ENCODE peak calls at places on chromosomes 5 and 9, in four cellular contexts. One of them, this sample, is unnamed.

GRCh38 chr5:67363963-67364362 is 167.4 kb upstream of the CD180 start:
- DNase-seq in iPS DF 6.9: no peak
- DNase-seq in cardiac muscle cell: no peak
- DNase-seq in right cardiac atrium: no peak
- DNase-seq in this sample: no peak

GRCh38 chr5:73895471-73895870 is 269.5 kb downstream of the ARHGEF28 start:
- DNase-seq in iPS DF 6.9: no peak
- DNase-seq in cardiac muscle cell: no peak
- DNase-seq in right cardiac atrium: no peak
- DNase-seq in this sample: no peak

GRCh38 chr5:77882670-77883257 is 106.6 kb upstream of the TBCA start:
- DNase-seq in iPS DF 6.9: no peak
- DNase-seq in cardiac muscle cell: no peak
- DNase-seq in right cardiac atrium: no peak
- DNase-seq in this sample: no peak

GRCh38 chr9:32404856-32405255 is 20.4 kb downstream of the ACO1 start:
- DNase-seq in iPS DF 6.9: no peak
- DNase-seq in cardiac muscle cell: no peak
- DNase-seq in right cardiac atrium: no peak
- DNase-seq in this sample: no peak

GRCh38 chr5:74954919-74955318 is 88.7 kb upstream of the FAM169A start:
- DNase-seq in iPS DF 6.9: no peak
- DNase-seq in cardiac muscle cell: no peak
- DNase-seq in right cardiac atrium: no peak
- DNase-seq in this sample: no peak

GRCh38 chr9:79559501-79560181 is 12.1 kb upstream of the TLE4 start:
- DNase-seq in iPS DF 6.9: no peak
- DNase-seq in cardiac muscle cell: no peak
- DNase-seq in right cardiac atrium: no peak
- DNase-seq in this sample: no peak

GRCh38 chr5:42522783-42523182 is 99.5 kb downstream of the GHR start:
- DNase-seq in iPS DF 6.9: no peak
- DNase-seq in cardiac muscle cell: no peak
- DNase-seq in right cardiac atrium: no peak
- DNase-seq in this sample: no peak

GRCh38 chr5:143495823-143496275 is 92.4 kb upstream of the NR3C1 start:
- DNase-seq in iPS DF 6.9: no peak
- DNase-seq in cardiac muscle cell: no peak
- DNase-seq in right cardiac atrium: no peak
- DNase-seq in this sample: no peak

DNA sequence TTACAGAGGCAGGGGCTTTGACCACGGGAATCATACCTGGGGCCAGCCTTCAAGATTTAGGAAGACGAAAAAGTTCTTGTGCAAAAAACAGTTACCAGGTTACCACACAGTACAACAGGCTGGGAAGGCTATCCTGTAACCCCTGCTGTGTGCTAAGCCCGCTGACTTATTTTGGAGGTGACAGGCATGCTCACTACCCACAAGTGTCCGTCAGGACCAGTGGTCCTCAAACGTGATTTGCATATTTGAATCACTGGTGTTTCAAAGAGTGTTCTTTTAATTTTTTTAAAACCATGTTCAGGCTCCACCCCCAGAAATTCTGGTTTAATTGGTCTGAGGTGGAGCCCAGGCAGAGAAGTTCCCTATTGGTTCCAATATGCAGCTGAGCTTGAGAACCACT is 146.6 kb downstream of the TTLL11 start:
- DNase-seq in iPS DF 6.9: no peak
- DNase-seq in cardiac muscle cell: no peak
- DNase-seq in right cardiac atrium: no peak
- DNase-seq in this sample: no peak
- H3K4me1 ChIP-seq in iPS DF 6.9: no peaks in the 10 kb centered on the region
- H3K4me1 ChIP-seq in cardiac muscle cell: no peaks in the 10 kb centered on the region
- H3K4me1 ChIP-seq in right cardiac atrium: no peaks in the 10 kb centered on the region
- H3K4me1 ChIP-seq in this sample: no peaks in the 10 kb centered on the region

DNA sequence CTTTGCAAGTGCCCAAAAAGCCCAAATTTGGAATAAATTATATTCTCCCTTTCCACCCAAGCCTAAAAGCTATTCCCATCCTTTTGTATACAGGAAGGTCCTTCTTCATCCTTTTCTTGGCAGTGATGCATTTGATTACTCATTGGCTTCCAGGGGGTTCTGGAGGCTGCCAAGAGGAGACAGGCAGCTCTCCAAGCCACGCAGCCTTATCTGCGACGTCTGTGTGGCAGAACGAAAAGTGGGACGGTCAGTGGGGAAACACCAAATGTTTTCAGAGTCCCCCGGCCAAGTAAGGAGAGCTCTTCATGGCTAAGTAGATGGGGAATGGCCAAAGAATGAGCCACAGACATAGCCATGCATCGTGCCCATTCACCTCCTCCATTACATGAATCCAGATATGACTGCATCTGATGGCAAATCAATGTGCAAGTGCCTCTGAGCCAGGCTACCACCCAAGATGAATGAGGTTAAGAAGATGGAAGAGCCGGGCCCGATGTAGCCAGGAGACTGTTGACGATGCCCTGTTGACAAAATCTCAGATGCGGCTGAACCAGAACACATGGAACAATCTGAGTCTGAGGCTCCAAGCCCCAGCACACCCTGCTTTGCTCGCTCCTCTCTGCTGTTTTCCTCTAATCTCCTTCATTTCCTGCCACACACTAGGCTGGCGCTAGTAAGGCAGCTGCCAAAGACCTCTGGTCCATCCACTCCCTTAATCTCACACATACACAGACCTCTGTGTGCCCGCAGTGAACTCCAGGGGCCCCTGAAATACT is 12.0 kb downstream of the ADAM19 start:
- DNase-seq in iPS DF 6.9: no peak
- DNase-seq in cardiac muscle cell: no peak
- DNase-seq in right cardiac atrium: peak; percentile 78
- DNase-seq in this sample: no peak
- H3K4me1 ChIP-seq in iPS DF 6.9: peaks cover 1% of the 10 kb centered on the region
- H3K4me1 ChIP-seq in cardiac muscle cell: peaks cover 32% of the 10 kb centered on the region
- H3K4me1 ChIP-seq in right cardiac atrium: peaks cover 23% of the 10 kb centered on the region
- H3K4me1 ChIP-seq in this sample: no peaks in the 10 kb centered on the region

GRCh38 chr9:33851301-33851700 is 34.3 kb downstream of the UBE2R2 start:
- DNase-seq in iPS DF 6.9: no peak
- DNase-seq in cardiac muscle cell: no peak
- DNase-seq in right cardiac atrium: no peak
- DNase-seq in this sample: no peak
- H3K4me1 ChIP-seq in iPS DF 6.9: no peaks in the 10 kb centered on the region
- H3K4me1 ChIP-seq in cardiac muscle cell: peaks cover 6% of the 10 kb centered on the region
- H3K4me1 ChIP-seq in right cardiac atrium: peaks cover 9% of the 10 kb centered on the region
- H3K4me1 ChIP-seq in this sample: peaks cover 7% of the 10 kb centered on the region

GRCh38 chr5:159198063-159199036 is 11.0 kb downstream of the RNF145 start:
- DNase-seq in iPS DF 6.9: no peak
- DNase-seq in cardiac muscle cell: no peak
- DNase-seq in right cardiac atrium: no peak
- DNase-seq in this sample: no peak

GRCh38 chr5:159202151-159202550 is 7.2 kb downstream of the RNF145 start:
- DNase-seq in iPS DF 6.9: no peak
- DNase-seq in cardiac muscle cell: no peak
- DNase-seq in right cardiac atrium: no peak
- DNase-seq in this sample: no peak

GRCh38 chr5:159195775-159196174 is 13.6 kb downstream of the RNF145 start:
- DNase-seq in iPS DF 6.9: no peak
- DNase-seq in cardiac muscle cell: no peak
- DNase-seq in right cardiac atrium: no peak
- DNase-seq in this sample: no peak

GRCh38 chr5:159199780-159200179 is 9.6 kb downstream of the RNF145 start:
- DNase-seq in iPS DF 6.9: no peak
- DNase-seq in cardiac muscle cell: no peak
- DNase-seq in right cardiac atrium: no peak
- DNase-seq in this sample: no peak

GRCh38 chr5:159199225-159199624 is 10.1 kb downstream of the RNF145 start:
- DNase-seq in iPS DF 6.9: no peak
- DNase-seq in cardiac muscle cell: no peak
- DNase-seq in right cardiac atrium: no peak
- DNase-seq in this sample: no peak
- H3K4me1 ChIP-seq in iPS DF 6.9: no peaks in the 10 kb centered on the region
- H3K4me1 ChIP-seq in cardiac muscle cell: peaks cover 10% of the 10 kb centered on the region
- H3K4me1 ChIP-seq in right cardiac atrium: peaks cover 1% of the 10 kb centered on the region
- H3K4me1 ChIP-seq in this sample: peaks cover 30% of the 10 kb centered on the region

DNA sequence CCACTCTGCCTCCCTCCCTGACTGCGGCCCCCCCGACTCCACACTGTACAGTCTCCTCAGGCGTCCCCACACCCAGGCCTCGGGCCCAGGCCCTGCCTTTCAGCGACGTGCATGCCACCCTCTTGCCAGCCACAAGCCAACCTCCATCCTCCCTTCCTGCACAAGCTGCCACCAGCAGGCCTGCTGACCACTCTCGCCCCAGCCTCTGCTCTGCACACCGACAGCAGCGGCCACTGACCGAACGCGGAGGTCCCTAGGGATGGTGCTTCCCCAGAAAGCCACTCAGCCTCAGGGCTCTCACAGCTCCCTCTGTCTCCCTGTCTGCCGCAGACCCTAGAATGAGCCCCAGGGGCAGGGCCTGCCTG is 18.6 kb downstream of the LMAN2 start:
- DNase-seq in iPS DF 6.9: no peak
- DNase-seq in cardiac muscle cell: no peak
- DNase-seq in right cardiac atrium: no peak
- DNase-seq in this sample: no peak
- H3K4me1 ChIP-seq in iPS DF 6.9: peaks cover 3% of the 10 kb centered on the region
- H3K4me1 ChIP-seq in cardiac muscle cell: no peaks in the 10 kb centered on the region
- H3K4me1 ChIP-seq in right cardiac atrium: no peaks in the 10 kb centered on the region
- H3K4me1 ChIP-seq in this sample: no peaks in the 10 kb centered on the region

GRCh38 chr9:110443878-110444245 is 106.2 kb upstream of the TXNDC8 start:
- DNase-seq in iPS DF 6.9: no peak
- DNase-seq in cardiac muscle cell: no peak
- DNase-seq in right cardiac atrium: no peak
- DNase-seq in this sample: no peak
- H3K4me1 ChIP-seq in iPS DF 6.9: no peaks in the 10 kb centered on the region
- H3K4me1 ChIP-seq in cardiac muscle cell: no peaks in the 10 kb centered on the region
- H3K4me1 ChIP-seq in right cardiac atrium: no peaks in the 10 kb centered on the region
- H3K4me1 ChIP-seq in this sample: no peaks in the 10 kb centered on the region

GRCh38 chr9:110284211-110284849 is 28.0 kb upstream of the TXN start:
- DNase-seq in iPS DF 6.9: no peak
- DNase-seq in cardiac muscle cell: no peak
- DNase-seq in right cardiac atrium: no peak
- DNase-seq in this sample: no peak

GRCh38 chr9:110293246-110293645 is 36.9 kb upstream of the TXN start:
- DNase-seq in iPS DF 6.9: no peak
- DNase-seq in cardiac muscle cell: no peak
- DNase-seq in right cardiac atrium: no peak
- DNase-seq in this sample: no peak

GRCh38 chr9:110287289-110287680 is 31.0 kb upstream of the TXN start:
- DNase-seq in iPS DF 6.9: no peak
- DNase-seq in cardiac muscle cell: no peak
- DNase-seq in right cardiac atrium: no peak
- DNase-seq in this sample: no peak

GRCh38 chr9:110291921-110292575 is 35.7 kb upstream of the TXN start:
- DNase-seq in iPS DF 6.9: no peak
- DNase-seq in cardiac muscle cell: no peak
- DNase-seq in right cardiac atrium: no peak
- DNase-seq in this sample: no peak

DNA sequence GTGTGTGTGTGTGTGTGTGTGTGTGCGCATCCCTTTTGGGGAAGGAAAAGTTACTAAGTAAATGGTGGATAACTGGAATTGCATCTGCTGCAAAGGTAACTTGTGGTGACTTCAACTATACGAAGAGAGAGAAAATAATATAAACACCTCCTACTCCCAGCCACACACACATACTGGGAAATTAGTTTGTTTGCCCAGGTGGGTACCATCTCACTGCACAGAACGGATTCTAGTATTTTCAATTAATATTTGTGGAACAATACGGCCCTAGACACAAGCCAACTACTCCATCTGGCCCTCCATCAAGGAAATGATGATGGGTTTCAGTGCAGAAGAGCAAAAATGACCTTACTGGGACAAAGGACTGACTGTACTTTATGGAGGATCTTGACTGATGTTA is 32.2 kb upstream of the TXN start:
- DNase-seq in iPS DF 6.9: no peak
- DNase-seq in cardiac muscle cell: no peak
- DNase-seq in right cardiac atrium: no peak
- DNase-seq in this sample: no peak
- H3K4me1 ChIP-seq in iPS DF 6.9: peaks cover 2% of the 10 kb centered on the region
- H3K4me1 ChIP-seq in cardiac muscle cell: no peaks in the 10 kb centered on the region
- H3K4me1 ChIP-seq in right cardiac atrium: no peaks in the 10 kb centered on the region
- H3K4me1 ChIP-seq in this sample: no peaks in the 10 kb centered on the region